ENCODE peak calls at places on chromosomes 3 and 15, in five cellular contexts. B is NB4, J is neural crest cell, M is fibroblast of pulmonary artery, V is HEK293T. O is an unnamed sample.

GRCh38 chr15:85687329-85687728 is 107.4 kb downstream of the KLHL25 start:
- DNase-seq in B (peak), J (no peak), M (no peak), V (no peak), O (no peak)

GRCh38 chr3:142014005-142014404 is 135.3 kb downstream of the TFDP2 start:
- DNase-seq in B (no peak), J (no peak), M (no peak), V (no peak), O (no peak)

GRCh38 chr3:133092676-133093075 is 54.5 kb downstream of the TMEM108 start:
- DNase-seq in B (no peak), J (no peak), M (no peak), V (no peak), O (no peak)

GRCh38 chr3:108182339-108182738 is 39.9 kb downstream of the IFT57 start:
- DNase-seq in B (no peak), J (no peak), M (peak), V (peak), O (no peak)

GRCh38 chr3:121661376-121661775 is 673 bp upstream of the HCLS1 start:
- DNase-seq in B (peak), J (no peak), M (no peak), V (no peak), O (no peak)

GRCh38 chr3:122824465-122825379 is 29.9 kb downstream of the SLC49A4 start:
- DNase-seq in B (no peak), J (no peak), M (no peak), V (peak), O (no peak)

GRCh38 chr3:150779402-150779858 is 16.5 kb upstream of the SIAH2 start:
- DNase-seq in B (no peak), J (no peak), M (no peak), V (peak), O (no peak)

GRCh38 chr3:138180375-138181029 is 5.8 kb upstream of the DBR1 start:
- DNase-seq in B (peak), J (no peak), M (peak), V (peak), O (no peak)

GRCh38 chr3:177835008-177835407 is 637.7 kb upstream of the TBL1XR1 start:
- DNase-seq in B (peak), J (no peak), M (peak), V (peak), O (peak)

GRCh38 chr3:106345353-106346027 is 476.7 kb upstream of the CBLB start:
- DNase-seq in B (peak), J (no peak), M (peak), V (no peak), O (peak)

GRCh38 chr3:13281657-13282527 is 138.2 kb downstream of the NUP210 start:
- DNase-seq in B (peak), J (no peak), M (no peak), V (no peak), O (no peak)

O was measured in stromal cell of bone marrow.